ENCODE peak calls at places on chromosomes 6 and 20, in ten cellular contexts. One of them, this sample, is unnamed.

GRCh38 chr6:142275146-142276006 is 26.4 kb upstream of the ADGRG6 start:
- DNase-seq in HCT116: no peak
- DNase-seq in RWPE1: peak; percentile 20
- DNase-seq in GM04504: no peak
- DNase-seq in stimulated activated CD8-positive, alpha-beta memory T cell treated with anti-CD3 and anti-CD28 coated beads, Interleukin-12 subunit alpha, Interleukin-12 subunit beta, amount 100 ng/mL, for 4 hours: no peak
- DNase-seq in NCI-H748 treated with DMSO at 0.1 percent for 48 hours: no peak
- DNase-seq in testis: no peak
- DNase-seq in Daoy: peak; percentile 52
- DNase-seq in Calu3: peak; percentile 50
- DNase-seq in hepatic stellate cell: no peak
- DNase-seq in this sample: no peak

GRCh38 chr6:89335164-89335563 is 17.4 kb downstream of the UBE2J1 start:
- DNase-seq in RWPE1: no peak
- DNase-seq in HCT116: no peak
- DNase-seq in Daoy: no peak
- DNase-seq in stimulated activated CD8-positive, alpha-beta memory T cell treated with anti-CD3 and anti-CD28 coated beads, Interleukin-12 subunit alpha, Interleukin-12 subunit beta, amount 100 ng/mL, for 4 hours: no peak
- DNase-seq in NCI-H748 treated with DMSO at 0.1 percent for 48 hours: no peak
- DNase-seq in hepatic stellate cell: no peak
- DNase-seq in Calu3: no peak
- DNase-seq in testis: no peak
- DNase-seq in GM04504: no peak
- DNase-seq in this sample: no peak

GRCh38 chr6:160202411-160202810 is 56.2 kb downstream of the SLC22A2 start:
- DNase-seq in Calu3: no peak
- DNase-seq in hepatic stellate cell: no peak
- DNase-seq in RWPE1: no peak
- DNase-seq in GM04504: no peak
- DNase-seq in HCT116: no peak
- DNase-seq in testis: no peak
- DNase-seq in Daoy: no peak
- DNase-seq in stimulated activated CD8-positive, alpha-beta memory T cell treated with anti-CD3 and anti-CD28 coated beads, Interleukin-12 subunit alpha, Interleukin-12 subunit beta, amount 100 ng/mL, for 4 hours: no peak
- DNase-seq in NCI-H748 treated with DMSO at 0.1 percent for 48 hours: no peak
- DNase-seq in this sample: peak; percentile 6

GRCh38 chr6:27972750-27973149 is 15.7 kb downstream of the OR2B6 start:
- DNase-seq in HCT116: no peak
- DNase-seq in hepatic stellate cell: no peak
- DNase-seq in GM04504: no peak
- DNase-seq in Daoy: no peak
- DNase-seq in Calu3: no peak
- DNase-seq in RWPE1: no peak
- DNase-seq in testis: no peak
- DNase-seq in NCI-H748 treated with DMSO at 0.1 percent for 48 hours: no peak
- DNase-seq in stimulated activated CD8-positive, alpha-beta memory T cell treated with anti-CD3 and anti-CD28 coated beads, Interleukin-12 subunit alpha, Interleukin-12 subunit beta, amount 100 ng/mL, for 4 hours: no peak
- DNase-seq in this sample: no peak

GRCh38 chr6:64249129-64249528 is 613.5 kb downstream of the PHF3 start:
- DNase-seq in Daoy: no peak
- DNase-seq in HCT116: no peak
- DNase-seq in RWPE1: no peak
- DNase-seq in testis: no peak
- DNase-seq in hepatic stellate cell: no peak
- DNase-seq in Calu3: no peak
- DNase-seq in stimulated activated CD8-positive, alpha-beta memory T cell treated with anti-CD3 and anti-CD28 coated beads, Interleukin-12 subunit alpha, Interleukin-12 subunit beta, amount 100 ng/mL, for 4 hours: no peak
- DNase-seq in GM04504: no peak
- DNase-seq in NCI-H748 treated with DMSO at 0.1 percent for 48 hours: no peak
- DNase-seq in this sample: no peak

GRCh38 chr20:5001174-5002076 is at the start of gene SLC23A2:
- DNase-seq in NCI-H748 treated with DMSO at 0.1 percent for 48 hours: peak; percentile 46
- DNase-seq in RWPE1: peak; percentile 58
- DNase-seq in HCT116: no peak
- DNase-seq in Daoy: peak; percentile 43
- DNase-seq in testis: peak; percentile 42
- DNase-seq in Calu3: peak; percentile 51
- DNase-seq in stimulated activated CD8-positive, alpha-beta memory T cell treated with anti-CD3 and anti-CD28 coated beads, Interleukin-12 subunit alpha, Interleukin-12 subunit beta, amount 100 ng/mL, for 4 hours: peak; percentile 59
- DNase-seq in hepatic stellate cell: peak; percentile 66
- DNase-seq in GM04504: peak; percentile 5
- DNase-seq in this sample: no peak

GRCh38 chr6:140036176-140036575 is 661.7 kb upstream of the CITED2 start:
- DNase-seq in RWPE1: no peak
- DNase-seq in hepatic stellate cell: no peak
- DNase-seq in NCI-H748 treated with DMSO at 0.1 percent for 48 hours: no peak
- DNase-seq in Calu3: no peak
- DNase-seq in GM04504: no peak
- DNase-seq in testis: no peak
- DNase-seq in stimulated activated CD8-positive, alpha-beta memory T cell treated with anti-CD3 and anti-CD28 coated beads, Interleukin-12 subunit alpha, Interleukin-12 subunit beta, amount 100 ng/mL, for 4 hours: no peak
- DNase-seq in Daoy: no peak
- DNase-seq in HCT116: no peak
- DNase-seq in this sample: no peak

GRCh38 chr6:39043776-39044175 is 4.8 kb upstream of the GLP1R start:
- DNase-seq in Calu3: no peak
- DNase-seq in RWPE1: no peak
- DNase-seq in NCI-H748 treated with DMSO at 0.1 percent for 48 hours: no peak
- DNase-seq in GM04504: no peak
- DNase-seq in Daoy: no peak
- DNase-seq in HCT116: no peak
- DNase-seq in testis: no peak
- DNase-seq in stimulated activated CD8-positive, alpha-beta memory T cell treated with anti-CD3 and anti-CD28 coated beads, Interleukin-12 subunit alpha, Interleukin-12 subunit beta, amount 100 ng/mL, for 4 hours: no peak
- DNase-seq in hepatic stellate cell: no peak
- DNase-seq in this sample: no peak

GRCh38 chr6:161444966-161445799 is 171.3 kb upstream of the AGPAT4 start:
- DNase-seq in hepatic stellate cell: no peak
- DNase-seq in stimulated activated CD8-positive, alpha-beta memory T cell treated with anti-CD3 and anti-CD28 coated beads, Interleukin-12 subunit alpha, Interleukin-12 subunit beta, amount 100 ng/mL, for 4 hours: no peak
- DNase-seq in RWPE1: no peak
- DNase-seq in testis: no peak
- DNase-seq in NCI-H748 treated with DMSO at 0.1 percent for 48 hours: no peak
- DNase-seq in Daoy: no peak
- DNase-seq in HCT116: no peak
- DNase-seq in GM04504: no peak
- DNase-seq in Calu3: no peak
- DNase-seq in this sample: no peak

GRCh38 chr6:90110971-90111370 is 185.7 kb downstream of the BACH2 start:
- DNase-seq in NCI-H748 treated with DMSO at 0.1 percent for 48 hours: no peak
- DNase-seq in Calu3: no peak
- DNase-seq in RWPE1: no peak
- DNase-seq in stimulated activated CD8-positive, alpha-beta memory T cell treated with anti-CD3 and anti-CD28 coated beads, Interleukin-12 subunit alpha, Interleukin-12 subunit beta, amount 100 ng/mL, for 4 hours: peak; percentile 15
- DNase-seq in HCT116: no peak
- DNase-seq in GM04504: no peak
- DNase-seq in testis: no peak
- DNase-seq in hepatic stellate cell: no peak
- DNase-seq in Daoy: no peak
- DNase-seq in this sample: no peak

GRCh38 chr6:8075704-8076103 is 11.5 kb upstream of the BLOC1S5 start:
- DNase-seq in RWPE1: no peak
- DNase-seq in NCI-H748 treated with DMSO at 0.1 percent for 48 hours: no peak
- DNase-seq in Calu3: no peak
- DNase-seq in stimulated activated CD8-positive, alpha-beta memory T cell treated with anti-CD3 and anti-CD28 coated beads, Interleukin-12 subunit alpha, Interleukin-12 subunit beta, amount 100 ng/mL, for 4 hours: no peak
- DNase-seq in HCT116: no peak
- DNase-seq in GM04504: no peak
- DNase-seq in Daoy: no peak
- DNase-seq in hepatic stellate cell: no peak
- DNase-seq in testis: no peak
- DNase-seq in this sample: no peak

GRCh38 chr20:50728486-50728980 is 2.8 kb upstream of the PARD6B start:
- DNase-seq in Daoy: no peak
- DNase-seq in NCI-H748 treated with DMSO at 0.1 percent for 48 hours: no peak
- DNase-seq in testis: peak; percentile 2
- DNase-seq in HCT116: no peak
- DNase-seq in RWPE1: no peak
- DNase-seq in GM04504: no peak
- DNase-seq in stimulated activated CD8-positive, alpha-beta memory T cell treated with anti-CD3 and anti-CD28 coated beads, Interleukin-12 subunit alpha, Interleukin-12 subunit beta, amount 100 ng/mL, for 4 hours: no peak
- DNase-seq in Calu3: no peak
- DNase-seq in hepatic stellate cell: no peak
- DNase-seq in this sample: no peak

GRCh38 chr6:151229401-151230276 is 10.1 kb upstream of the AKAP12 start:
- DNase-seq in Daoy: no peak
- DNase-seq in hepatic stellate cell: no peak
- DNase-seq in GM04504: no peak
- DNase-seq in RWPE1: no peak
- DNase-seq in HCT116: no peak
- DNase-seq in NCI-H748 treated with DMSO at 0.1 percent for 48 hours: no peak
- DNase-seq in Calu3: no peak
- DNase-seq in testis: no peak
- DNase-seq in stimulated activated CD8-positive, alpha-beta memory T cell treated with anti-CD3 and anti-CD28 coated beads, Interleukin-12 subunit alpha, Interleukin-12 subunit beta, amount 100 ng/mL, for 4 hours: no peak
- DNase-seq in this sample: no peak

GRCh38 chr6:143194095-143194589 is 133.5 kb downstream of the AIG1 start:
- DNase-seq in hepatic stellate cell: no peak
- DNase-seq in Calu3: no peak
- DNase-seq in NCI-H748 treated with DMSO at 0.1 percent for 48 hours: no peak
- DNase-seq in RWPE1: no peak
- DNase-seq in stimulated activated CD8-positive, alpha-beta memory T cell treated with anti-CD3 and anti-CD28 coated beads, Interleukin-12 subunit alpha, Interleukin-12 subunit beta, amount 100 ng/mL, for 4 hours: no peak
- DNase-seq in Daoy: no peak
- DNase-seq in GM04504: no peak
- DNase-seq in HCT116: no peak
- DNase-seq in testis: no peak
- DNase-seq in this sample: no peak

GRCh38 chr20:3115190-3116107 is 30.9 kb upstream of the AVP start:
- DNase-seq in RWPE1: peak; percentile 88
- DNase-seq in Daoy: peak; percentile 45
- DNase-seq in Calu3: peak; percentile 24
- DNase-seq in stimulated activated CD8-positive, alpha-beta memory T cell treated with anti-CD3 and anti-CD28 coated beads, Interleukin-12 subunit alpha, Interleukin-12 subunit beta, amount 100 ng/mL, for 4 hours: no peak
- DNase-seq in testis: peak; percentile 38
- DNase-seq in GM04504: no peak
- DNase-seq in hepatic stellate cell: peak; percentile 90
- DNase-seq in HCT116: peak; percentile 22
- DNase-seq in NCI-H748 treated with DMSO at 0.1 percent for 48 hours: peak; percentile 35
- DNase-seq in this sample: peak; percentile 61

GRCh38 chr6:48837744-48838143 is 625.3 kb downstream of the MMUT start:
- DNase-seq in Daoy: no peak
- DNase-seq in HCT116: no peak
- DNase-seq in Calu3: no peak
- DNase-seq in testis: no peak
- DNase-seq in hepatic stellate cell: no peak
- DNase-seq in GM04504: no peak
- DNase-seq in stimulated activated CD8-positive, alpha-beta memory T cell treated with anti-CD3 and anti-CD28 coated beads, Interleukin-12 subunit alpha, Interleukin-12 subunit beta, amount 100 ng/mL, for 4 hours: no peak
- DNase-seq in NCI-H748 treated with DMSO at 0.1 percent for 48 hours: no peak
- DNase-seq in RWPE1: no peak
- DNase-seq in this sample: no peak

GRCh38 chr6:106586815-106587214 is 42.5 kb downstream of the RTN4IP1 start:
- DNase-seq in Daoy: no peak
- DNase-seq in testis: no peak
- DNase-seq in RWPE1: no peak
- DNase-seq in HCT116: no peak
- DNase-seq in stimulated activated CD8-positive, alpha-beta memory T cell treated with anti-CD3 and anti-CD28 coated beads, Interleukin-12 subunit alpha, Interleukin-12 subunit beta, amount 100 ng/mL, for 4 hours: no peak
- DNase-seq in GM04504: no peak
- DNase-seq in NCI-H748 treated with DMSO at 0.1 percent for 48 hours: no peak
- DNase-seq in hepatic stellate cell: no peak
- DNase-seq in Calu3: no peak
- DNase-seq in this sample: no peak

GRCh38 chr20:10306440-10307358 is 88.1 kb downstream of the SNAP25 start:
- DNase-seq in testis: no peak
- DNase-seq in Daoy: peak; percentile 72
- DNase-seq in Calu3: no peak
- DNase-seq in RWPE1: peak; percentile 55
- DNase-seq in hepatic stellate cell: peak; percentile 48
- DNase-seq in GM04504: no peak
- DNase-seq in HCT116: no peak
- DNase-seq in NCI-H748 treated with DMSO at 0.1 percent for 48 hours: no peak
- DNase-seq in stimulated activated CD8-positive, alpha-beta memory T cell treated with anti-CD3 and anti-CD28 coated beads, Interleukin-12 subunit alpha, Interleukin-12 subunit beta, amount 100 ng/mL, for 4 hours: no peak
- DNase-seq in this sample: peak; percentile 76

GRCh38 chr6:11969092-11969491 is 43.0 kb upstream of the HIVEP1 start:
- DNase-seq in RWPE1: no peak
- DNase-seq in Calu3: no peak
- DNase-seq in hepatic stellate cell: peak; percentile 21
- DNase-seq in Daoy: no peak
- DNase-seq in HCT116: no peak
- DNase-seq in GM04504: no peak
- DNase-seq in testis: no peak
- DNase-seq in NCI-H748 treated with DMSO at 0.1 percent for 48 hours: no peak
- DNase-seq in stimulated activated CD8-positive, alpha-beta memory T cell treated with anti-CD3 and anti-CD28 coated beads, Interleukin-12 subunit alpha, Interleukin-12 subunit beta, amount 100 ng/mL, for 4 hours: no peak
- DNase-seq in this sample: peak; percentile 55

GRCh38 chr6:131628726-131629125 is 684 bp upstream of the MED23 start:
- DNase-seq in GM04504: no peak
- DNase-seq in Calu3: no peak
- DNase-seq in stimulated activated CD8-positive, alpha-beta memory T cell treated with anti-CD3 and anti-CD28 coated beads, Interleukin-12 subunit alpha, Interleukin-12 subunit beta, amount 100 ng/mL, for 4 hours: no peak
- DNase-seq in HCT116: no peak
- DNase-seq in NCI-H748 treated with DMSO at 0.1 percent for 48 hours: no peak
- DNase-seq in RWPE1: no peak
- DNase-seq in hepatic stellate cell: no peak
- DNase-seq in Daoy: no peak
- DNase-seq in testis: no peak
- DNase-seq in this sample: peak; percentile 13

GRCh38 chr6:127939442-127940066 is 38.7 kb upstream of the THEMIS start:
- DNase-seq in GM04504: no peak
- DNase-seq in testis: no peak
- DNase-seq in NCI-H748 treated with DMSO at 0.1 percent for 48 hours: peak; percentile 13
- DNase-seq in hepatic stellate cell: peak; percentile 3
- DNase-seq in Calu3: no peak
- DNase-seq in HCT116: no peak
- DNase-seq in RWPE1: no peak
- DNase-seq in stimulated activated CD8-positive, alpha-beta memory T cell treated with anti-CD3 and anti-CD28 coated beads, Interleukin-12 subunit alpha, Interleukin-12 subunit beta, amount 100 ng/mL, for 4 hours: no peak
- DNase-seq in Daoy: no peak
- DNase-seq in this sample: peak; percentile 24

GRCh38 chr6:134372603-134373281 is 54.8 kb upstream of the SGK1 start:
- DNase-seq in RWPE1: no peak
- DNase-seq in hepatic stellate cell: peak; percentile 13
- DNase-seq in NCI-H748 treated with DMSO at 0.1 percent for 48 hours: no peak
- DNase-seq in Calu3: no peak
- DNase-seq in GM04504: no peak
- DNase-seq in stimulated activated CD8-positive, alpha-beta memory T cell treated with anti-CD3 and anti-CD28 coated beads, Interleukin-12 subunit alpha, Interleukin-12 subunit beta, amount 100 ng/mL, for 4 hours: no peak
- DNase-seq in testis: no peak
- DNase-seq in HCT116: no peak
- DNase-seq in Daoy: no peak
- DNase-seq in this sample: peak; percentile 80

GRCh38 chr20:51129201-51129671 is 106.3 kb upstream of the KCNG1 start:
- DNase-seq in Calu3: no peak
- DNase-seq in GM04504: no peak
- DNase-seq in testis: no peak
- DNase-seq in stimulated activated CD8-positive, alpha-beta memory T cell treated with anti-CD3 and anti-CD28 coated beads, Interleukin-12 subunit alpha, Interleukin-12 subunit beta, amount 100 ng/mL, for 4 hours: no peak
- DNase-seq in Daoy: no peak
- DNase-seq in NCI-H748 treated with DMSO at 0.1 percent for 48 hours: no peak
- DNase-seq in HCT116: no peak
- DNase-seq in RWPE1: no peak
- DNase-seq in hepatic stellate cell: no peak
- DNase-seq in this sample: no peak

GRCh38 chr20:62066983-62067433 is 1.3 kb upstream of the TAF4 start:
- DNase-seq in testis: peak; percentile 66
- DNase-seq in Calu3: no peak
- DNase-seq in NCI-H748 treated with DMSO at 0.1 percent for 48 hours: no peak
- DNase-seq in RWPE1: no peak
- DNase-seq in Daoy: no peak
- DNase-seq in GM04504: no peak
- DNase-seq in HCT116: no peak
- DNase-seq in stimulated activated CD8-positive, alpha-beta memory T cell treated with anti-CD3 and anti-CD28 coated beads, Interleukin-12 subunit alpha, Interleukin-12 subunit beta, amount 100 ng/mL, for 4 hours: no peak
- DNase-seq in hepatic stellate cell: no peak
- DNase-seq in this sample: no peak

GRCh38 chr20:64035933-64036345 is at the start of gene C20orf204:
- DNase-seq in GM04504: no peak
- DNase-seq in stimulated activated CD8-positive, alpha-beta memory T cell treated with anti-CD3 and anti-CD28 coated beads, Interleukin-12 subunit alpha, Interleukin-12 subunit beta, amount 100 ng/mL, for 4 hours: no peak
- DNase-seq in testis: no peak
- DNase-seq in HCT116: no peak
- DNase-seq in NCI-H748 treated with DMSO at 0.1 percent for 48 hours: no peak
- DNase-seq in Daoy: no peak
- DNase-seq in Calu3: no peak
- DNase-seq in RWPE1: no peak
- DNase-seq in hepatic stellate cell: no peak
- DNase-seq in this sample: no peak

GRCh38 chr6:108737594-108738546 is 110.4 kb upstream of the ARMC2 start:
- DNase-seq in RWPE1: peak; percentile 79
- DNase-seq in NCI-H748 treated with DMSO at 0.1 percent for 48 hours: no peak
- DNase-seq in hepatic stellate cell: peak; percentile 91
- DNase-seq in Daoy: peak; percentile 96
- DNase-seq in testis: no peak
- DNase-seq in HCT116: peak; percentile 86
- DNase-seq in Calu3: peak; percentile 83
- DNase-seq in GM04504: peak; percentile 92
- DNase-seq in stimulated activated CD8-positive, alpha-beta memory T cell treated with anti-CD3 and anti-CD28 coated beads, Interleukin-12 subunit alpha, Interleukin-12 subunit beta, amount 100 ng/mL, for 4 hours: no peak
- DNase-seq in this sample: peak; percentile 99

GRCh38 chr20:46688151-46689081 is 828 bp downstream of the TP53RK start:
- DNase-seq in testis: peak; percentile 29
- DNase-seq in GM04504: no peak
- DNase-seq in Calu3: no peak
- DNase-seq in HCT116: no peak
- DNase-seq in Daoy: peak; percentile 26
- DNase-seq in hepatic stellate cell: peak; percentile 19
- DNase-seq in RWPE1: peak; percentile 62
- DNase-seq in stimulated activated CD8-positive, alpha-beta memory T cell treated with anti-CD3 and anti-CD28 coated beads, Interleukin-12 subunit alpha, Interleukin-12 subunit beta, amount 100 ng/mL, for 4 hours: no peak
- DNase-seq in NCI-H748 treated with DMSO at 0.1 percent for 48 hours: no peak
- DNase-seq in this sample: peak; percentile 46

GRCh38 chr6:45929421-45930361 is 86.0 kb downstream of the CLIC5 start:
- DNase-seq in Daoy: peak; percentile 21
- DNase-seq in stimulated activated CD8-positive, alpha-beta memory T cell treated with anti-CD3 and anti-CD28 coated beads, Interleukin-12 subunit alpha, Interleukin-12 subunit beta, amount 100 ng/mL, for 4 hours: no peak
- DNase-seq in testis: no peak
- DNase-seq in RWPE1: no peak
- DNase-seq in GM04504: no peak
- DNase-seq in HCT116: no peak
- DNase-seq in Calu3: no peak
- DNase-seq in hepatic stellate cell: no peak
- DNase-seq in NCI-H748 treated with DMSO at 0.1 percent for 48 hours: no peak
- DNase-seq in this sample: no peak

This sample was measured in fibroblast of mammary gland.